ENCODE peak calls at places on chromosomes 12 and 14, in six cellular contexts. V is SK-N-SH, J is K562, Z is GM12878, X is H1, C is HCT116. Q is an unnamed sample.

GRCh38 chr14:64541261-64541970 is 875 bp downstream of the HSPA2 start:
- DNase-seq in V (no peak), J (no peak), Z (no peak), X (peak; percentile 60), C (no peak), Q (no peak)

GRCh38 chr12:94149781-94150482 is 1.6 kb downstream of the PLXNC1 start:
- DNase-seq in V (peak; percentile 68), J (no peak), Z (no peak), X (peak; percentile 69), C (no peak), Q (no peak)

GRCh38 chr14:71452535-71452934 is 479.7 kb upstream of the RGS6 start:
- DNase-seq in V (no peak), J (no peak), Z (no peak), X (no peak), C (no peak), Q (no peak)

GRCh38 chr14:51776102-51776894 is 84.1 kb upstream of the GNG2 start:
- DNase-seq in V (peak; percentile 87), J (peak; percentile 34), Z (no peak), X (peak; percentile 81), C (peak; percentile 44), Q (peak; percentile 56)

GRCh38 chr12:53999596-54000104 is 311 bp upstream of the HOXC9 start:
- DNase-seq in V (peak; percentile 88), J (peak; percentile 91), Z (no peak), X (no peak), C (peak; percentile 75), Q (peak; percentile 94)

GRCh38 chr12:89603678-89604077 is 77.8 kb upstream of the POC1B start:
- DNase-seq in V (no peak), J (no peak), Z (no peak), X (no peak), C (no peak), Q (no peak)

GRCh38 chr12:8689606-8690175 is 8.1 kb upstream of the RIMKLB start:
- DNase-seq in V (no peak), J (no peak), Z (no peak), X (peak; percentile 46), C (no peak), Q (no peak)

GRCh38 chr12:29957835-29958234 is 174.1 kb upstream of the TMTC1 start:
- DNase-seq in V (no peak), J (no peak), Z (no peak), X (no peak), C (no peak), Q (no peak)

GRCh38 chr12:8867009-8867408 is 44.6 kb downstream of the A2ML1 start:
- DNase-seq in V (no peak), J (no peak), Z (no peak), X (no peak), C (no peak), Q (no peak)

GRCh38 chr12:69701821-69702220 is 2.7 kb upstream of the BEST3 start:
- DNase-seq in V (no peak), J (no peak), Z (no peak), X (no peak), C (no peak), Q (no peak)

GRCh38 chr12:262817-263216 is at the start of gene SLC6A13:
- DNase-seq in V (no peak), J (no peak), Z (no peak), X (no peak), C (no peak), Q (no peak)

GRCh38 chr14:89474464-89474863 is 57.4 kb upstream of the FOXN3 start:
- DNase-seq in V (no peak), J (no peak), Z (no peak), X (no peak), C (no peak), Q (no peak)

GRCh38 chr14:78967111-78967809 is 797.1 kb downstream of the NRXN3 start:
- DNase-seq in V (no peak), J (no peak), Z (no peak), X (no peak), C (no peak), Q (no peak)

GRCh38 chr14:82710257-82710841 is 1176.7 kb upstream of the SEL1L start:
- DNase-seq in V (peak; percentile 38), J (peak; percentile 25), Z (peak; percentile 8), X (peak; percentile 86), C (peak; percentile 3), Q (peak; percentile 91)

GRCh38 chr14:34098045-34098984 is 147.4 kb upstream of the EGLN3 start:
- DNase-seq in V (peak; percentile 70), J (peak; percentile 43), Z (peak; percentile 36), X (peak; percentile 47), C (peak; percentile 46), Q (peak; percentile 76)

GRCh38 chr14:69069020-69069421 is 83.9 kb downstream of the DCAF5 start:
- DNase-seq in V (no peak), J (peak; percentile 16), Z (no peak), X (no peak), C (no peak), Q (no peak)

GRCh38 chr12:87827638-87828264 is 201.4 kb downstream of the C12orf50 start:
- DNase-seq in V (no peak), J (no peak), Z (no peak), X (no peak), C (peak; percentile 64), Q (no peak)

GRCh38 chr14:95683793-95684192 is 2.4 kb upstream of the TCL1B start:
- DNase-seq in V (no peak), J (no peak), Z (no peak), X (peak; percentile 74), C (peak; percentile 32), Q (peak; percentile 37)

GRCh38 chr14:33932526-33933292 is 18.2 kb downstream of the EGLN3 start:
- DNase-seq in V (no peak), J (no peak), Z (no peak), X (no peak), C (no peak), Q (no peak)

GRCh38 chr14:34632451-34632850 is 2.5 kb upstream of the SNX6 start:
- DNase-seq in V (no peak), J (no peak), Z (no peak), X (no peak), C (no peak), Q (no peak)

GRCh38 chr12:14979468-14979867 is 6.6 kb downstream of the PDE6H start:
- DNase-seq in V (no peak), J (no peak), Z (no peak), X (no peak), C (no peak), Q (no peak)

GRCh38 chr12:47991592-47991991 is 12.7 kb downstream of the COL2A1 start:
- DNase-seq in V (peak; percentile 80), J (no peak), Z (no peak), X (no peak), C (no peak), Q (no peak)

GRCh38 chr12:114444422-114445279 is 38.7 kb upstream of the TBX5 start:
- DNase-seq in V (no peak), J (no peak), Z (no peak), X (peak; percentile 49), C (no peak), Q (no peak)

GRCh38 chr12:19206493-19207077 is 77.1 kb downstream of the PLEKHA5 start:
- DNase-seq in V (no peak), J (no peak), Z (no peak), X (no peak), C (no peak), Q (no peak)

GRCh38 chr14:103549361-103550311 is 12.8 kb downstream of the BAG5 start:
- DNase-seq in V (peak; percentile 38), J (no peak), Z (no peak), X (no peak), C (no peak), Q (no peak)

GRCh38 chr14:72479471-72479931 is 414.4 kb downstream of the DPF3 start:
- DNase-seq in V (no peak), J (peak; percentile 20), Z (peak; percentile 75), X (no peak), C (no peak), Q (peak; percentile 35)

GRCh38 chr14:31126680-31127079 is 80.9 kb downstream of the HECTD1 start:
- DNase-seq in V (no peak), J (no peak), Z (no peak), X (no peak), C (no peak), Q (no peak)
- TF ChIP-seq JUND in V (no peak), J (no peak), Z (no peak), X (no peak), C (no peak), Q (no peak)

DNA sequence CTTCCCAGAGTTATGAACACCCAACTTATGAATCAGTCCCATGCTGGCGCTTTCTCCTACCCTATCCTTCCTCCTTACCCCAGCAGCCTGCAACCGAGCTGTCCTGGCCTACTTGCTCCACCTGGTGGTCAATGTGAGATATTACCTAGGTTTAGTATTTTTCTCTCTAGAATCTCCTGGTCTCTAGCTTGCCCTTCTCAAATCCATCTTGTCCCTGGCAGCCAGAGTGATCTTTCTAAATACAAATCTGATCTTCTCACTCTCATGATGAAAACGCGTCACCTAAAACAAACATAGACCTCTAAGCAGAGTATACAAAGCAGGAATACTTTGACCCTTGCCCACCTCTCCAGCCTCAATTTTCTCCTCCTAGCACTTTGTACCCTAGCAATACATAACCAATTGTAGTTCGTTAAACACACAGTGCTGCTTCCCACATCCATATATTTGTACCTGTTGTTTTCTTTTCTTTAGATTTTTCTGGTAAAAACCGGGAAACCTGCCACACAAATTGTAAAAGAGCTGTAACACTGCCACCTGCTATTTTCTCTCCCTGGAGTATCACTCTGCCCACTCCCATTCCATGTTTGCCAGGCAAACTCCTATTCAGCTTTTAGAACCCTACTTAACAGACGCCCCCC is 20.0 kb upstream of the TCP11L2 start:
- DNase-seq in V (peak; percentile 58), J (peak; percentile 71), Z (no peak), X (peak; percentile 57), C (peak; percentile 67), Q (peak; percentile 50)
- TF ChIP-seq JUND in V (no peak), J (peak; percentile 32), Z (no peak), X (no peak), C (no peak), Q (no peak)

GRCh38 chr12:3242199-3242863 is 165.2 kb downstream of the TSPAN9 start:
- DNase-seq in V (no peak), J (no peak), Z (no peak), X (no peak), C (no peak), Q (peak; percentile 44)

GRCh38 chr12:3244219-3244750 is 167.1 kb downstream of the TSPAN9 start:
- DNase-seq in V (no peak), J (no peak), Z (no peak), X (no peak), C (no peak), Q (no peak)

GRCh38 chr12:3243376-3244084 is 166.4 kb downstream of the TSPAN9 start:
- DNase-seq in V (no peak), J (no peak), Z (no peak), X (no peak), C (no peak), Q (no peak)

GRCh38 chr12:3238196-3238595 is 161.0 kb downstream of the TSPAN9 start:
- DNase-seq in V (no peak), J (no peak), Z (no peak), X (no peak), C (no peak), Q (no peak)

DNA sequence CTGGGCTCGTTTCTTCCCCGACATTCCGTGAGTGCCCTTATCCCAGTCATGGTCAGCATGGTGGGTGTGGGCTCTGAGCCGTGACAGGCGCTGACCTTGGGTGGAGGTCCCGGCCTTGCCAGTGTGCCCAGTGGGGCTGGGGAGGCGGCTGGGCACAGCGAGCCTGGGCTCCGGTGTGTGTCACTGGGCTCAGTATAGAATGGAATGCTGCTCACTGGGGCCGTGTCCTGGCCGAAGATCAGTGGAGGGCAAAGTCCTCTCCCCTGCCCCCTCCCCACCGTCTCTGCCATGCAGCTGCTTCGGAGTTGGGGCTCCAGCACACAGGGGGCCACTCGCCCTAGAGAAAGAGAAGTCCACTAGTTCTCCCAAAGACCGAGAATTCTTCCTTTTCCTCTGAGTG is 164.4 kb downstream of the TSPAN9 start:
- DNase-seq in V (no peak), J (no peak), Z (no peak), X (no peak), C (no peak), Q (no peak)
- TF ChIP-seq JUND in V (no peak), J (no peak), Z (no peak), X (no peak), C (no peak), Q (no peak)

GRCh38 chr12:77925536-77926108 is 94.9 kb downstream of the NAV3 start:
- DNase-seq in V (peak; percentile 54), J (peak; percentile 9), Z (peak; percentile 45), X (peak; percentile 49), C (peak; percentile 95), Q (peak; percentile 22)
- TF ChIP-seq JUND in V (peak; percentile 4), J (no peak), Z (no peak), X (no peak), C (no peak), Q (no peak)